ENCODE peak calls at places on chromosomes 4 and X, in seven cellular contexts. One of them, this sample, is unnamed.
A peak's percentile ranks its signal among the peaks of the same experiment; 100 is the strongest.

GRCh38 chrX:102739642-102740041 is 19.1 kb downstream of the GPRASP3 start:
- DNase-seq in activated CD4-positive, alpha-beta T cell treated with anti-CD3 and anti-CD28 coated beads for 24 hours: no peak
- DNase-seq in posterior cingulate gyrus: no peak
- DNase-seq in LoVo: no peak
- DNase-seq in NCI-H2029: no peak
- DNase-seq in sigmoid colon: no peak
- DNase-seq in activated T-cell treated with anti-CD3 and anti-CD28 coated beads, Interleukin-2, amount 50 U/mL, for 72 hours: no peak
- DNase-seq in this sample: no peak

GRCh38 chr4:1382776-1383727 is 23.2 kb downstream of the NKX1-1 start:
- DNase-seq in activated CD4-positive, alpha-beta T cell treated with anti-CD3 and anti-CD28 coated beads for 24 hours: no peak
- DNase-seq in posterior cingulate gyrus: no peak
- DNase-seq in LoVo: no peak
- DNase-seq in NCI-H2029: no peak
- DNase-seq in sigmoid colon: peak; percentile 59
- DNase-seq in activated T-cell treated with anti-CD3 and anti-CD28 coated beads, Interleukin-2, amount 50 U/mL, for 72 hours: no peak
- DNase-seq in this sample: no peak

GRCh38 chr4:176780995-176781738 is 11.6 kb downstream of the VEGFC start:
- DNase-seq in activated CD4-positive, alpha-beta T cell treated with anti-CD3 and anti-CD28 coated beads for 24 hours: no peak
- DNase-seq in posterior cingulate gyrus: no peak
- DNase-seq in LoVo: peak; percentile 11
- DNase-seq in NCI-H2029: no peak
- DNase-seq in sigmoid colon: no peak
- DNase-seq in activated T-cell treated with anti-CD3 and anti-CD28 coated beads, Interleukin-2, amount 50 U/mL, for 72 hours: no peak
- DNase-seq in this sample: no peak

GRCh38 chr4:113962719-113963274 is 16.6 kb downstream of the ARSJ start:
- DNase-seq in activated CD4-positive, alpha-beta T cell treated with anti-CD3 and anti-CD28 coated beads for 24 hours: no peak
- DNase-seq in posterior cingulate gyrus: no peak
- DNase-seq in LoVo: no peak
- DNase-seq in NCI-H2029: no peak
- DNase-seq in sigmoid colon: no peak
- DNase-seq in activated T-cell treated with anti-CD3 and anti-CD28 coated beads, Interleukin-2, amount 50 U/mL, for 72 hours: no peak
- DNase-seq in this sample: no peak

GRCh38 chrX:49039598-49040375 is 3.4 kb downstream of the TFE3 start:
- DNase-seq in activated CD4-positive, alpha-beta T cell treated with anti-CD3 and anti-CD28 coated beads for 24 hours: peak; percentile 18
- DNase-seq in posterior cingulate gyrus: peak; percentile 20
- DNase-seq in LoVo: peak; percentile 27
- DNase-seq in NCI-H2029: no peak
- DNase-seq in sigmoid colon: peak; percentile 93
- DNase-seq in activated T-cell treated with anti-CD3 and anti-CD28 coated beads, Interleukin-2, amount 50 U/mL, for 72 hours: peak; percentile 35
- DNase-seq in this sample: peak; percentile 26

GRCh38 chr4:6346373-6347110 is 76.9 kb downstream of the WFS1 start:
- DNase-seq in activated CD4-positive, alpha-beta T cell treated with anti-CD3 and anti-CD28 coated beads for 24 hours: no peak
- DNase-seq in posterior cingulate gyrus: no peak
- DNase-seq in LoVo: no peak
- DNase-seq in NCI-H2029: no peak
- DNase-seq in sigmoid colon: no peak
- DNase-seq in activated T-cell treated with anti-CD3 and anti-CD28 coated beads, Interleukin-2, amount 50 U/mL, for 72 hours: no peak
- DNase-seq in this sample: no peak

GRCh38 chr4:113053883-113054282 is 4.4 kb downstream of the ANK2 start:
- DNase-seq in activated CD4-positive, alpha-beta T cell treated with anti-CD3 and anti-CD28 coated beads for 24 hours: no peak
- DNase-seq in posterior cingulate gyrus: no peak
- DNase-seq in LoVo: no peak
- DNase-seq in NCI-H2029: no peak
- DNase-seq in sigmoid colon: no peak
- DNase-seq in activated T-cell treated with anti-CD3 and anti-CD28 coated beads, Interleukin-2, amount 50 U/mL, for 72 hours: no peak
- DNase-seq in this sample: no peak

GRCh38 chr4:152572417-152573086 is 36.7 kb upstream of the FBXW7 start:
- DNase-seq in activated CD4-positive, alpha-beta T cell treated with anti-CD3 and anti-CD28 coated beads for 24 hours: no peak
- DNase-seq in posterior cingulate gyrus: no peak
- DNase-seq in LoVo: peak; percentile 53
- DNase-seq in NCI-H2029: no peak
- DNase-seq in sigmoid colon: no peak
- DNase-seq in activated T-cell treated with anti-CD3 and anti-CD28 coated beads, Interleukin-2, amount 50 U/mL, for 72 hours: no peak
- DNase-seq in this sample: no peak

GRCh38 chrX:40035726-40036125 is 62.0 kb downstream of the BCOR start:
- DNase-seq in activated CD4-positive, alpha-beta T cell treated with anti-CD3 and anti-CD28 coated beads for 24 hours: no peak
- DNase-seq in posterior cingulate gyrus: no peak
- DNase-seq in LoVo: no peak
- DNase-seq in NCI-H2029: peak; percentile 14
- DNase-seq in sigmoid colon: no peak
- DNase-seq in activated T-cell treated with anti-CD3 and anti-CD28 coated beads, Interleukin-2, amount 50 U/mL, for 72 hours: no peak
- DNase-seq in this sample: no peak

GRCh38 chrX:88439935-88440334 is 307.1 kb upstream of the CPXCR1 start:
- DNase-seq in activated CD4-positive, alpha-beta T cell treated with anti-CD3 and anti-CD28 coated beads for 24 hours: no peak
- DNase-seq in posterior cingulate gyrus: no peak
- DNase-seq in LoVo: no peak
- DNase-seq in NCI-H2029: no peak
- DNase-seq in sigmoid colon: no peak
- DNase-seq in activated T-cell treated with anti-CD3 and anti-CD28 coated beads, Interleukin-2, amount 50 U/mL, for 72 hours: no peak
- DNase-seq in this sample: no peak

GRCh38 chrX:24355095-24355494 is 5.3 kb upstream of the SUPT20HL1 start:
- DNase-seq in activated CD4-positive, alpha-beta T cell treated with anti-CD3 and anti-CD28 coated beads for 24 hours: no peak
- DNase-seq in posterior cingulate gyrus: no peak
- DNase-seq in LoVo: no peak
- DNase-seq in NCI-H2029: no peak
- DNase-seq in sigmoid colon: no peak
- DNase-seq in activated T-cell treated with anti-CD3 and anti-CD28 coated beads, Interleukin-2, amount 50 U/mL, for 72 hours: no peak
- DNase-seq in this sample: no peak

GRCh38 chrX:261858-262390 is 19.3 kb upstream of the PLCXD1 start:
- DNase-seq in activated CD4-positive, alpha-beta T cell treated with anti-CD3 and anti-CD28 coated beads for 24 hours: no peak
- DNase-seq in posterior cingulate gyrus: no peak
- DNase-seq in LoVo: no peak
- DNase-seq in NCI-H2029: no peak
- DNase-seq in sigmoid colon: no peak
- DNase-seq in activated T-cell treated with anti-CD3 and anti-CD28 coated beads, Interleukin-2, amount 50 U/mL, for 72 hours: no peak
- DNase-seq in this sample: no peak

This sample was measured in NCI-H1048.